ENCODE peak calls at places on chromosomes 13 and 19, in seven cellular contexts. One of them, this sample, is unnamed.
A peak's percentile ranks its signal among the peaks of the same experiment; 100 is the strongest.

GRCh38 chr19:48746738-48747575 is at the start of gene IZUMO1:
- DNase-seq in cardiac fibroblast: peak; percentile 93
- DNase-seq in effector memory CD8-positive, alpha-beta T cell: peak; percentile 34
- DNase-seq in Caco-2: no peak
- DNase-seq in nucleus accumbens: peak; percentile 66
- DNase-seq in Kasumi-1: no peak
- DNase-seq in spleen: peak; percentile 84
- DNase-seq in this sample: no peak

GRCh38 chr13:44921478-44921877 is 67.8 kb downstream of the NUFIP1 start:
- DNase-seq in Kasumi-1: no peak
- DNase-seq in effector memory CD8-positive, alpha-beta T cell: no peak
- DNase-seq in spleen: no peak
- DNase-seq in cardiac fibroblast: no peak
- DNase-seq in nucleus accumbens: no peak
- DNase-seq in Caco-2: no peak
- DNase-seq in this sample: no peak

GRCh38 chr19:51821921-51822716 is 27.2 kb downstream of the FPR3 start:
- DNase-seq in Kasumi-1: no peak
- DNase-seq in cardiac fibroblast: peak; percentile 70
- DNase-seq in effector memory CD8-positive, alpha-beta T cell: no peak
- DNase-seq in spleen: no peak
- DNase-seq in nucleus accumbens: no peak
- DNase-seq in Caco-2: no peak
- DNase-seq in this sample: no peak

GRCh38 chr13:81639984-81640582 is 1299.2 kb upstream of the SPRY2 start:
- DNase-seq in Kasumi-1: peak; percentile 29
- DNase-seq in cardiac fibroblast: no peak
- DNase-seq in nucleus accumbens: no peak
- DNase-seq in Caco-2: peak; percentile 64
- DNase-seq in spleen: no peak
- DNase-seq in effector memory CD8-positive, alpha-beta T cell: no peak
- DNase-seq in this sample: peak; percentile 11

GRCh38 chr13:106103779-106104178 is 431.7 kb downstream of the EFNB2 start:
- DNase-seq in cardiac fibroblast: peak; percentile 69
- DNase-seq in Kasumi-1: no peak
- DNase-seq in effector memory CD8-positive, alpha-beta T cell: no peak
- DNase-seq in spleen: no peak
- DNase-seq in Caco-2: peak; percentile 46
- DNase-seq in nucleus accumbens: no peak
- DNase-seq in this sample: no peak

GRCh38 chr13:112648966-112649690 is 40.7 kb upstream of the ATP11A start:
- DNase-seq in nucleus accumbens: no peak
- DNase-seq in spleen: no peak
- DNase-seq in Kasumi-1: no peak
- DNase-seq in cardiac fibroblast: no peak
- DNase-seq in Caco-2: no peak
- DNase-seq in effector memory CD8-positive, alpha-beta T cell: no peak
- DNase-seq in this sample: no peak

GRCh38 chr13:40432018-40432978 is 234.1 kb downstream of the FOXO1 start:
- DNase-seq in Kasumi-1: no peak
- DNase-seq in spleen: no peak
- DNase-seq in cardiac fibroblast: no peak
- DNase-seq in Caco-2: peak; percentile 29
- DNase-seq in effector memory CD8-positive, alpha-beta T cell: no peak
- DNase-seq in nucleus accumbens: no peak
- DNase-seq in this sample: no peak

GRCh38 chr13:35818577-35819165 is 312.5 kb downstream of the DCLK1 start:
- DNase-seq in Kasumi-1: peak; percentile 37
- DNase-seq in cardiac fibroblast: peak; percentile 63
- DNase-seq in Caco-2: no peak
- DNase-seq in spleen: no peak
- DNase-seq in nucleus accumbens: no peak
- DNase-seq in effector memory CD8-positive, alpha-beta T cell: no peak
- DNase-seq in this sample: peak; percentile 50

GRCh38 chr19:47495478-47496372 is 11.7 kb upstream of the KPTN start:
- DNase-seq in cardiac fibroblast: no peak
- DNase-seq in Kasumi-1: no peak
- DNase-seq in Caco-2: no peak
- DNase-seq in effector memory CD8-positive, alpha-beta T cell: no peak
- DNase-seq in nucleus accumbens: peak; percentile 58
- DNase-seq in spleen: no peak
- DNase-seq in this sample: no peak

GRCh38 chr13:100625447-100625846 is 36.9 kb upstream of the GGACT start:
- DNase-seq in Caco-2: no peak
- DNase-seq in cardiac fibroblast: no peak
- DNase-seq in nucleus accumbens: no peak
- DNase-seq in effector memory CD8-positive, alpha-beta T cell: no peak
- DNase-seq in Kasumi-1: no peak
- DNase-seq in spleen: no peak
- DNase-seq in this sample: no peak

GRCh38 chr19:34996978-34997640 is 3.0 kb upstream of the GRAMD1A start:
- DNase-seq in effector memory CD8-positive, alpha-beta T cell: no peak
- DNase-seq in Kasumi-1: peak; percentile 86
- DNase-seq in cardiac fibroblast: peak; percentile 80
- DNase-seq in spleen: peak; percentile 44
- DNase-seq in Caco-2: no peak
- DNase-seq in nucleus accumbens: no peak
- DNase-seq in this sample: no peak

GRCh38 chr13:94419304-94419943 is 60.1 kb downstream of the DCT start:
- DNase-seq in cardiac fibroblast: peak; percentile 61
- DNase-seq in effector memory CD8-positive, alpha-beta T cell: no peak
- DNase-seq in Caco-2: no peak
- DNase-seq in spleen: no peak
- DNase-seq in Kasumi-1: peak; percentile 41
- DNase-seq in nucleus accumbens: no peak
- DNase-seq in this sample: no peak

GRCh38 chr13:19586904-19587634 is 25.7 kb upstream of the TPTE2 start:
- DNase-seq in nucleus accumbens: no peak
- DNase-seq in Kasumi-1: peak; percentile 79
- DNase-seq in effector memory CD8-positive, alpha-beta T cell: peak; percentile 53
- DNase-seq in spleen: peak; percentile 90
- DNase-seq in Caco-2: peak; percentile 41
- DNase-seq in cardiac fibroblast: no peak
- DNase-seq in this sample: no peak

GRCh38 chr13:29713841-29714240 is 118.4 kb upstream of the SLC7A1 start:
- DNase-seq in nucleus accumbens: no peak
- DNase-seq in cardiac fibroblast: peak; percentile 12
- DNase-seq in effector memory CD8-positive, alpha-beta T cell: no peak
- DNase-seq in Caco-2: no peak
- DNase-seq in Kasumi-1: peak; percentile 16
- DNase-seq in spleen: no peak
- DNase-seq in this sample: no peak

GRCh38 chr19:17794731-17795494 is at the start of gene B3GNT3:
- DNase-seq in cardiac fibroblast: peak; percentile 31
- DNase-seq in spleen: no peak
- DNase-seq in effector memory CD8-positive, alpha-beta T cell: no peak
- DNase-seq in nucleus accumbens: no peak
- DNase-seq in Caco-2: peak; percentile 49
- DNase-seq in Kasumi-1: peak; percentile 26
- DNase-seq in this sample: peak; percentile 4

GRCh38 chr13:108435393-108436149 is 166.1 kb downstream of the TNFSF13B start:
- DNase-seq in effector memory CD8-positive, alpha-beta T cell: no peak
- DNase-seq in spleen: no peak
- DNase-seq in nucleus accumbens: no peak
- DNase-seq in Caco-2: no peak
- DNase-seq in cardiac fibroblast: no peak
- DNase-seq in Kasumi-1: no peak
- DNase-seq in this sample: no peak

GRCh38 chr19:28643284-28643683 is 569.7 kb downstream of the UQCRFS1 start:
- DNase-seq in Kasumi-1: no peak
- DNase-seq in Caco-2: no peak
- DNase-seq in nucleus accumbens: no peak
- DNase-seq in cardiac fibroblast: no peak
- DNase-seq in effector memory CD8-positive, alpha-beta T cell: no peak
- DNase-seq in spleen: no peak
- DNase-seq in this sample: no peak

GRCh38 chr13:111893071-111893606 is 173.8 kb upstream of the SOX1 start:
- DNase-seq in spleen: no peak
- DNase-seq in cardiac fibroblast: no peak
- DNase-seq in nucleus accumbens: peak; percentile 57
- DNase-seq in Kasumi-1: no peak
- DNase-seq in Caco-2: no peak
- DNase-seq in effector memory CD8-positive, alpha-beta T cell: no peak
- DNase-seq in this sample: peak; percentile 61

GRCh38 chr19:12617646-12618045 is 6.9 kb downstream of the ZNF791 start:
- DNase-seq in effector memory CD8-positive, alpha-beta T cell: no peak
- DNase-seq in Caco-2: no peak
- DNase-seq in Kasumi-1: no peak
- DNase-seq in nucleus accumbens: no peak
- DNase-seq in spleen: no peak
- DNase-seq in cardiac fibroblast: no peak
- DNase-seq in this sample: no peak

GRCh38 chr19:13146763-13147563 is 3.2 kb downstream of the STX10 start:
- DNase-seq in spleen: peak; percentile 86
- DNase-seq in nucleus accumbens: no peak
- DNase-seq in Kasumi-1: peak; percentile 43
- DNase-seq in effector memory CD8-positive, alpha-beta T cell: no peak
- DNase-seq in cardiac fibroblast: peak; percentile 57
- DNase-seq in Caco-2: no peak
- DNase-seq in this sample: no peak

This sample was measured in NCI-H748 treated with DMSO at 0.1 percent for 48 hours.